ENCODE peak calls at places on chromosomes 16 and 17, in seven cellular contexts. P is PC-9, B is IMR-90, W is lower lobe of right lung, R is sigmoid colon, K is psoas muscle, H is tibial nerve. A is an unnamed sample.

GRCh38 chr16:685967-686366 is 1.8 kb upstream of the JMJD8 start:
- DNase-seq in P (peak; percentile 65), B (peak; percentile 13), W (peak; percentile 74), R (no peak), K (peak; percentile 55), H (no peak), A (no peak)

GRCh38 chr17:36124879-36125824 is 21.5 kb downstream of the CCL4 start:
- DNase-seq in P (no peak), B (no peak), W (no peak), R (no peak), K (no peak), H (no peak), A (no peak)

GRCh38 chr17:70454908-70455307 is 285.6 kb downstream of the KCNJ2 start:
- DNase-seq in P (no peak), B (no peak), W (no peak), R (no peak), K (no peak), H (no peak), A (no peak)

GRCh38 chr17:8162997-8163977 is 539 bp upstream of the VAMP2 start:
- DNase-seq in P (no peak), B (no peak), W (peak; percentile 49), R (peak; percentile 81), K (peak; percentile 35), H (no peak), A (peak; percentile 73)

GRCh38 chr17:46979023-46979870 is at the start of gene RPRML:
- DNase-seq in P (peak; percentile 40), B (no peak), W (peak; percentile 45), R (no peak), K (peak; percentile 30), H (no peak), A (peak; percentile 77)

GRCh38 chr17:15483416-15483815 is 16.0 kb upstream of the CDRT4 start:
- DNase-seq in P (no peak), B (no peak), W (no peak), R (no peak), K (no peak), H (no peak), A (no peak)

GRCh38 chr17:48439875-48440505 is 10.0 kb upstream of the SKAP1 start:
- DNase-seq in P (no peak), B (no peak), W (no peak), R (no peak), K (no peak), H (no peak), A (no peak)

GRCh38 chr17:64130559-64131001 is 636 bp upstream of the ERN1 start:
- DNase-seq in P (no peak), B (peak; percentile 80), W (peak; percentile 61), R (peak; percentile 78), K (peak; percentile 41), H (no peak), A (peak; percentile 65)

GRCh38 chr17:50903604-50904521 is 37.7 kb upstream of the TOB1 start:
- DNase-seq in P (no peak), B (peak; percentile 84), W (no peak), R (no peak), K (no peak), H (no peak), A (no peak)

GRCh38 chr16:77213542-77214108 is 14.4 kb downstream of the SYCE1L start:
- DNase-seq in P (peak; percentile 77), B (peak; percentile 86), W (no peak), R (no peak), K (no peak), H (no peak), A (no peak)

GRCh38 chr17:27389542-27390140 is 66.6 kb upstream of the KSR1 start:
- DNase-seq in P (no peak), B (no peak), W (no peak), R (no peak), K (no peak), H (no peak), A (no peak)

GRCh38 chr17:77424585-77425344 is 284.0 kb downstream of the SEC14L1 start:
- DNase-seq in P (no peak), B (peak; percentile 96), W (peak; percentile 85), R (peak; percentile 98), K (peak; percentile 92), H (peak; percentile 89), A (peak; percentile 97)

GRCh38 chr17:78268960-78269892 is 37.8 kb downstream of the TMEM235 start:
- DNase-seq in P (no peak), B (peak; percentile 11), W (no peak), R (no peak), K (no peak), H (no peak), A (peak; percentile 44)

GRCh38 chr16:1371054-1371978 is 19.6 kb downstream of the GNPTG start:
- DNase-seq in P (no peak), B (no peak), W (peak; percentile 46), R (no peak), K (no peak), H (no peak), A (no peak)

GRCh38 chr17:4551796-4552525 is 3.2 kb downstream of the MYBBP1A start:
- DNase-seq in P (no peak), B (no peak), W (no peak), R (peak; percentile 55), K (no peak), H (no peak), A (no peak)

GRCh38 chr17:28053044-28053670 is 10.7 kb downstream of the NLK start:
- DNase-seq in P (no peak), B (no peak), W (no peak), R (no peak), K (no peak), H (no peak), A (no peak)

GRCh38 chr17:20200016-20200788 is 191.0 kb downstream of the SPECC1 start:
- DNase-seq in P (no peak), B (peak; percentile 23), W (no peak), R (no peak), K (no peak), H (no peak), A (no peak)

GRCh38 chr17:21371511-21372081 is 4.6 kb upstream of the KCNJ12 start:
- DNase-seq in P (no peak), B (no peak), W (no peak), R (no peak), K (no peak), H (no peak), A (no peak)

GRCh38 chr17:44000141-44000860 is 4.1 kb upstream of the NAGS start:
- DNase-seq in P (no peak), B (no peak), W (no peak), R (no peak), K (no peak), H (no peak), A (no peak)

GRCh38 chr17:3805581-3805980 is 4.6 kb upstream of the ITGAE start:
- DNase-seq in P (no peak), B (no peak), W (no peak), R (no peak), K (no peak), H (no peak), A (no peak)

GRCh38 chr17:50270430-50271172 is 3.7 kb upstream of the TMEM92 start:
- DNase-seq in P (peak; percentile 30), B (peak; percentile 81), W (peak; percentile 55), R (peak; percentile 84), K (no peak), H (peak; percentile 62), A (peak; percentile 80)

GRCh38 chr17:79559111-79559887 is 51.6 kb downstream of the RBFOX3 start:
- DNase-seq in P (no peak), B (no peak), W (peak; percentile 6), R (peak; percentile 29), K (no peak), H (no peak), A (no peak)

GRCh38 chr17:9239821-9240658 is 218.7 kb downstream of the NTN1 start:
- DNase-seq in P (peak; percentile 51), B (peak; percentile 39), W (peak; percentile 85), R (peak; percentile 93), K (peak; percentile 82), H (peak; percentile 62), A (peak; percentile 94)

GRCh38 chr17:71438631-71439146 is 682.1 kb upstream of the SOX9 start:
- DNase-seq in P (peak; percentile 33), B (peak; percentile 98), W (no peak), R (no peak), K (no peak), H (no peak), A (no peak)

GRCh38 chr17:58806046-58806445 is 50.4 kb downstream of the PPM1E start:
- DNase-seq in P (no peak), B (no peak), W (no peak), R (no peak), K (no peak), H (no peak), A (no peak)

GRCh38 chr17:60386137-60386395 is 5.9 kb downstream of the USP32 start:
- DNase-seq in P (no peak), B (no peak), W (no peak), R (no peak), K (no peak), H (no peak), A (no peak)

GRCh38 chr16:14284371-14284770 is 213.3 kb downstream of the MRTFB start:
- DNase-seq in P (no peak), B (no peak), W (no peak), R (no peak), K (no peak), H (no peak), A (no peak)

DNA sequence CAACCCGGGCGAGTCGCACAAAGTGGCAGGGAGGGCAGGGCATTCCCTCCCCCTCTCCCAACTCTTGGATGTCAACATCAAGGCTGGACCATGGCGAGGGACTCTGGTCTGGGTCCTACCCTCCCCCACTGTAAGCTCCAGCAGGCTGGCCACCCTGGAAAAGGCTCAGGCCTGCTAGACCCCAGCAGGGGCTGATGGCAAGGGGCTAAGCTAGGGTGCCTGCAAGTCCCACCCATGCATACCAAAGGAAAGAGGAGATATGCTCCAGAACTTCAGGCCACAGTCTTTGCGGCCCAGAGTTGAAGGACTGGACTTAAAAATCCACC is 19.9 kb downstream of the ST3GAL2 start:
- DNase-seq in P (no peak), B (no peak), W (no peak), R (no peak), K (no peak), H (no peak), A (no peak)
- H3K27ac ChIP-seq in P (no peak overlapping the region), B (no peak overlapping the region), W (no peak overlapping the region), R (no peak overlapping the region), K (no peak overlapping the region), H (peak overlapping the region; percentile 0), A (no peak overlapping the region)

GRCh38 chr17:37146578-37147119 is 197.9 kb downstream of the AATF start:
- DNase-seq in P (no peak), B (no peak), W (no peak), R (no peak), K (no peak), H (no peak), A (no peak)
- H3K4me3 ChIP-seq in P (no peak overlapping the region), B (no peak overlapping the region), W (no peak overlapping the region), R (no peak overlapping the region), K (no peak overlapping the region), H (no peak overlapping the region), A (no peak overlapping the region)

DNA sequence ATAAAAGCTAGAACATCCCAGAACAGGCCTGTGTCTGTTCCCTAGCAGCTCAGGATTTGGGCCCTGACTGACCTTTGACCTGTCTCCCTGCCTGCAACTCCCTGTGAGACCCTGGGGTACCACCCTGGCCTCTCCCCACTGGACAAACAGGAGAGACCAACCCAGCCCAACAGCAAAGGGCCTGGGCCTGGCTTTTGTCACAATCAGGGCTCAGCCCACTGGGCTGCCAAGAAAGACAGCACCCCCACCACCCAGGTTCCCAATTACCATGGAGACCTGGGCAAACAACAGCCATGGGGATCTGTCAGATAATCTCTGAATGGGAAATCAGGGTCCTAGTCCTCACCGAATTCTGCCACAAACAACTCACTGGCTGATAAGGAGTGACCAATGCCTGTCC is 11.1 kb downstream of the PLLP start:
- DNase-seq in P (no peak), B (no peak), W (no peak), R (peak; percentile 53), K (no peak), H (no peak), A (no peak)
- H3K4me1 ChIP-seq in P (peaks cover 21% of the 10 kb centered on the region), B (no peaks in the 10 kb centered on the region), W (peaks cover 60% of the 10 kb centered on the region), R (no peaks in the 10 kb centered on the region), K (no peaks in the 10 kb centered on the region), H (peaks cover 33% of the 10 kb centered on the region), A (peaks cover 3% of the 10 kb centered on the region)

GRCh38 chr16:2741168-2741567 is 11.3 kb upstream of the SRRM2 start:
- DNase-seq in P (no peak), B (no peak), W (peak; percentile 18), R (no peak), K (no peak), H (no peak), A (no peak)
- H3K27ac ChIP-seq in P (no peak overlapping the region), B (no peak overlapping the region), W (no peak overlapping the region), R (no peak overlapping the region), K (no peak overlapping the region), H (no peak overlapping the region), A (no peak overlapping the region)